ENCODE peak calls at places on chromosomes 1 and 21, in six cellular contexts. S, T, B, X, Y and R are unnamed samples.

GRCh38 chr1:150477733-150478132 is 9.5 kb upstream of the TARS2 start:
- DNase-seq in S (peak), T (peak), B (no peak), X (no peak), Y (no peak), R (no peak)

GRCh38 chr21:34337741-34338140 is 26.1 kb upstream of the KCNE2 start:
- DNase-seq in S (peak), T (no peak), B (no peak), X (peak), Y (no peak), R (no peak)

GRCh38 chr1:61523219-61523618 is 201.7 kb downstream of the TM2D1 start:
- DNase-seq in S (no peak), T (no peak), B (no peak), X (no peak), Y (no peak), R (no peak)

GRCh38 chr21:25234857-25235801 is 372.2 kb downstream of the MRPL39 start:
- DNase-seq in S (no peak), T (no peak), B (no peak), X (no peak), Y (no peak), R (no peak)

GRCh38 chr1:27402349-27402754 is 9.9 kb downstream of the GPR3 start:
- DNase-seq in S (peak), T (peak), B (peak), X (peak), Y (peak), R (no peak)

GRCh38 chr1:182129398-182129797 is 67.9 kb upstream of the ZNF648 start:
- DNase-seq in S (no peak), T (no peak), B (no peak), X (no peak), Y (no peak), R (no peak)

GRCh38 chr1:232880354-232880753 is 70.1 kb upstream of the NTPCR start:
- DNase-seq in S (peak), T (peak), B (peak), X (peak), Y (peak), R (no peak)

GRCh38 chr21:33036430-33037162 is 10.9 kb downstream of the OLIG2 start:
- DNase-seq in S (peak), T (peak), B (no peak), X (no peak), Y (peak), R (no peak)

GRCh38 chr21:31142600-31142999 is 104.3 kb upstream of the KRTAP19-8 start:
- DNase-seq in S (no peak), T (no peak), B (no peak), X (no peak), Y (no peak), R (no peak)

GRCh38 chr1:1272341-1273151 is 1.1 kb downstream of the UBE2J2 start:
- DNase-seq in S (no peak), T (peak), B (no peak), X (no peak), Y (no peak), R (no peak)

GRCh38 chr1:40739455-40740008 is 44.1 kb upstream of the KCNQ4 start:
- DNase-seq in S (no peak), T (peak), B (no peak), X (no peak), Y (no peak), R (no peak)

GRCh38 chr21:35172231-35172630 is 123.1 kb upstream of the RUNX1 start:
- DNase-seq in S (no peak), T (no peak), B (no peak), X (no peak), Y (no peak), R (no peak)

GRCh38 chr1:228174482-228175315 is 9.1 kb downstream of the IBA57 start:
- DNase-seq in S (no peak), T (no peak), B (peak), X (peak), Y (peak), R (no peak)

GRCh38 chr1:151340870-151341754 is 5.9 kb downstream of the RFX5 start:
- DNase-seq in S (peak), T (peak), B (peak), X (peak), Y (no peak), R (peak)

GRCh38 chr1:29142714-29143113 is 19.0 kb upstream of the TMEM200B start:
- DNase-seq in S (no peak), T (no peak), B (no peak), X (no peak), Y (no peak), R (no peak)

GRCh38 chr1:64948216-64948615 is 18.1 kb downstream of the JAK1 start:
- DNase-seq in S (no peak), T (no peak), B (no peak), X (peak), Y (no peak), R (no peak)

GRCh38 chr1:89911186-89911976 is 83.5 kb upstream of the ZNF326 start:
- DNase-seq in S (peak), T (peak), B (peak), X (no peak), Y (no peak), R (no peak)

GRCh38 chr1:9603307-9603706 is 14.6 kb downstream of the TMEM201 start:
- DNase-seq in S (no peak), T (no peak), B (no peak), X (no peak), Y (no peak), R (no peak)

GRCh38 chr1:47684964-47685762 is 247.3 kb downstream of the FOXD2 start:
- DNase-seq in S (no peak), T (no peak), B (peak), X (no peak), Y (peak), R (no peak)

GRCh38 chr1:229372251-229372650 is 29.4 kb upstream of the CCSAP start:
- DNase-seq in S (no peak), T (no peak), B (no peak), X (peak), Y (no peak), R (no peak)

GRCh38 chr1:197440730-197441129 is 172.7 kb downstream of the CRB1 start:
- DNase-seq in S (no peak), T (no peak), B (no peak), X (peak), Y (no peak), R (no peak)

GRCh38 chr1:30418426-30419245 is 304.7 kb downstream of the MATN1 start:
- DNase-seq in S (no peak), T (no peak), B (peak), X (no peak), Y (peak), R (no peak)

GRCh38 chr1:64323054-64323453 is 119.6 kb downstream of the UBE2U start:
- DNase-seq in S (no peak), T (no peak), B (no peak), X (no peak), Y (no peak), R (no peak)

GRCh38 chr1:18926315-18927081 is 24.1 kb upstream of the ALDH4A1 start:
- DNase-seq in S (peak), T (peak), B (no peak), X (peak), Y (no peak), R (no peak)

GRCh38 chr1:116325922-116326321 is 47.1 kb upstream of the ATP1A1 start:
- DNase-seq in S (no peak), T (no peak), B (no peak), X (no peak), Y (no peak), R (no peak)

GRCh38 chr1:237838320-237838719 is 52.4 kb downstream of the ZP4 start:
- DNase-seq in S (no peak), T (no peak), B (no peak), X (no peak), Y (no peak), R (no peak)

DNA sequence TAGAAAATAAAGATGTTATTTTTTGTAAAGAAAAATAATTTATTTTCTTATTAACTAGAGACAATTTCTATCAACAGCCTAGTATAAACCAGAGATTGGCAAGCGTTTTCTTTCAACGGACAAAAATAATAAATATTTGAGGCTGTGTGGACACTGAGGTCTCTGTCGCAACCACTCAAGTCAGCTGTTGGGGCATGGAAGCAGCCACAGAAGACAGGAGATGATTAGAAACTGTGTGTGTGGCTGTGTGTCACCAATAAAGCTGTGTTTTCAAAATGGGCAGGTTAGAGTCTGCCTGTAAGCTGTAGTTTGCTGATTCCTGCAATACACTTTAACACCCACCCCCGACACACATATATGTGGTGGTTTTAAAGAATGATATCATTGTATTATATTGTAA is 200.6 kb upstream of the HMCN1 start:
- DNase-seq in S (peak), T (peak), B (no peak), X (no peak), Y (no peak), R (no peak)
- H3K4ac ChIP-seq in S (no peak), T (no peak), B (no peak), X (no peak), Y (no peak), R (no peak)

GRCh38 chr1:111625263-111625662 is 5.7 kb downstream of the RAP1A start:
- DNase-seq in S (no peak), T (no peak), B (no peak), X (no peak), Y (no peak), R (no peak)
- H3K4me2 ChIP-seq in S (no peak), T (no peak), B (no peak), X (no peak), Y (no peak), R (no peak)

DNA sequence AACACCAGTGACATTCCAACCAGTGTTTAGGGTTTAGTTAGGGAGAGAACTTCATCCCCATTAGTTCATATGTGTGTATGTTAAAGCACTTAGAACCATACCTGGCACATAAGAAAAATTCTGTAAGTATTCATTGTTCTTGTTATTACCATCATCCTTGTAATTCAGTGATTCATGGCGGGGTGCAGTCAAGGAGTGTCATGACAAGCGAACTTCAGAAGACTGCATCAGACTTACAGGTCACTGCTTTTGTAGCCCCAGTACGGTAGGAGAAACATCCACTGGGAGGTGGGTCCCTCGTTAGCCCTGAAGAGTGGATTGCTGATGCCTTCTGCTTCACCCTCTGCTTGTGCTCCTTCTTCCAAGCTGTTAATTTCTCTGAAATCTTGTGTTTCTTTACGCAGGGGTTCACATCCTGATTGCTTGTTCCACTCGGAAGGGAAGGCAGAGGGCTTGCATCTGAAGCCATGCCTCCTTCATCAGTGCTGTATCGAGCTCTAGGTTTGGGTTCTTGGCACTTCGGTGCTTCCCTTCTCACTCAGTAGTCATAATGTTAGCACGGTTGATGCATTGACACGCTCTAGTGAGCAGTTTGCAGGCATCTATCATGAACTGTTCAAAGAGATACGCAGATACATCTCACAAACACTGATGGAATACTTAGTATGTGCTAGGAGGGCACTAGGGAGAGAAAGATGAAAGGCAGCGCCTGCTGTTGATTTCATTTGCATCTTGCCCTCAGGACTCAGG is 108.3 kb downstream of the KIF26B start:
- DNase-seq in S (no peak), T (no peak), B (no peak), X (no peak), Y (no peak), R (no peak)
- H4K91ac ChIP-seq in S (no peak), T (no peak), B (no peak), X (no peak), Y (no peak), R (no peak)

DNA sequence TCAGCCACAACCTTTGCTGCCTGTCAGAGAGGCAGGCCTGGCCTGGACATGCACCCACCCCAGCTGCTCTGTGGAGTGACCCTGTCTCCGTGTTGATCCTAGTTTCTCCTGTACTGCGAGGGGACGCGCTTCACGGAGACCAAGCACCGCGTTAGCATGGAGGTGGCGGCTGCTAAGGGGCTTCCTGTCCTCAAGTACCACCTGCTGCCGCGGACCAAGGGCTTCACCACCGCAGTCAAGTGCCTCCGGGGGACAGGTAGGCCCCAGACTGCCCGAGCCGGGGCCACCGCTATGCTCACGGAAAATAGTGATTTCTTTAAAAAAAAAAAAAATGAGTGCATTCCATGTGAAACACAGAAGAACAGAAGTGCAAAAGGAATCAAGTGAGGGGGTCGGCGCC is 41.6 kb upstream of the TRAPPC10 start:
- DNase-seq in S (no peak), T (no peak), B (no peak), X (no peak), Y (no peak), R (no peak)
- H3K4ac ChIP-seq in S (no peak), T (no peak), B (no peak), X (no peak), Y (no peak), R (no peak)

DNA sequence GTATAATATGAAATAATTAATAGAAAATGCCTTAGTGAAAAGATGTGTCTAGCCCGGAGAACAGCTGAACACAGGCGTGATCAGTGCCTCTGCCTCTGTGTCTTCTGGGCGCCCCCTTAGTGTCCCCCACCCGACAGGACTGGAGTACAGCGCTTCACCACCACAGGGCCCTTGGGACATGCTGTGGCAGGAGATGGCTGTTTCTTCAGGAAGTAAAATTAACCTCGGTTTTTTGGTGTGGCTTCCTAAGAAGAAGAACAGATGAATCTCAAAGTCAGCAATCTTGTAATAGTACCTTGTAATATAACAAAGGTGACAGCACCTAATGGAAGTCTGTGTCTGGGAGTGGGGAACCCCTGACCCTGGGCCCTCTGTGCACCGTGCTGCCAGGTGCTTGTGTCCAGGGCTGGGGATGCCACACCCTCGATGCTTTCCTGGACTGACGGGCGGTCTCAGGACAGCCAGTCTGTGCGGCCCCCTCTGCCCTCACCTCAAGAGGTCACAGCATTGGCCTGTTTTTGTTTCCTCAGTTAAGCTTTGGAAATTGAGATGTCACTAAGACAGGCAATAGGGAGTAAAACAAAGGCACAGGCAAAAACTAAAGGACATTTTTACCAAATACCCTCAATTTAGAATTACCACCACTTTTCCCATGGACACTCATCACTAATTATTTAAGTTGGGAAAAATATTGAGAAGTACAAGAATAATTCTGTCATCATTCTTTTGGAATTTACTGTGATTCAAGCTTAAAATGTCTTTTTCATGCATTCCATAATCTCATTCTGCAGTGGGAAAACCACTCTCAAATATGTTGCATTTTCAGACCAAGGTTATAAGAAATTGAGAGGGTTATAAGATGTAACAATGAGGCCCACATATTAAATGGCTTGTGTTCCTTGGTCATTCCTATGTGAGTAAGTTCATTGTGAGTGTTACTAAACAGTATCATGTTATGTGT is 79.3 kb downstream of the ADARB1 start:
- DNase-seq in S (no peak), T (peak), B (no peak), X (no peak), Y (peak), R (no peak)
- H3K4me2 ChIP-seq in S (no peak), T (peak), B (no peak), X (no peak), Y (no peak), R (no peak)

GRCh38 chr1:94676686-94677085 is 135.1 kb upstream of the F3 start:
- DNase-seq in S (no peak), T (no peak), B (no peak), X (no peak), Y (no peak), R (no peak)

GRCh38 chr1:94677714-94678113 is 136.2 kb upstream of the F3 start:
- DNase-seq in S (no peak), T (no peak), B (no peak), X (no peak), Y (no peak), R (no peak)

GRCh38 chr1:94678187-94678863 is 136.8 kb upstream of the F3 start:
- DNase-seq in S (no peak), T (no peak), B (no peak), X (no peak), Y (no peak), R (no peak)

GRCh38 chr1:94675373-94675772 is 133.8 kb upstream of the F3 start:
- DNase-seq in S (peak), T (peak), B (no peak), X (no peak), Y (no peak), R (no peak)

GRCh38 chr1:94677087-94677486 is 135.5 kb upstream of the F3 start:
- DNase-seq in S (no peak), T (no peak), B (no peak), X (no peak), Y (no peak), R (no peak)
- H4K91ac ChIP-seq in S (peak), T (peak), B (no peak), X (no peak), Y (no peak), R (no peak)

GRCh38 chr1:34856697-34857096 is 2.9 kb downstream of the SMIM12 start:
- DNase-seq in S (no peak), T (no peak), B (no peak), X (no peak), Y (no peak), R (no peak)

GRCh38 chr1:34847094-34847493 is 12.5 kb downstream of the SMIM12 start:
- DNase-seq in S (no peak), T (no peak), B (no peak), X (no peak), Y (no peak), R (no peak)

GRCh38 chr1:34850382-34850781 is 9.2 kb downstream of the SMIM12 start:
- DNase-seq in S (no peak), T (no peak), B (no peak), X (no peak), Y (no peak), R (no peak)

GRCh38 chr1:34851431-34852105 is 8.0 kb downstream of the SMIM12 start:
- DNase-seq in S (no peak), T (no peak), B (no peak), X (peak), Y (no peak), R (no peak)

GRCh38 chr1:34852677-34853217 is 6.8 kb downstream of the SMIM12 start:
- DNase-seq in S (peak), T (peak), B (peak), X (peak), Y (peak), R (peak)
- H3K4ac ChIP-seq in S (no peak), T (no peak), B (no peak), X (no peak), Y (no peak), R (no peak)